ENCODE peak calls at places on chromosome 12, in six cellular contexts. One of them, this sample, is unnamed.

GRCh38 chr12:130920711-130921381 is 32.9 kb upstream of the ADGRD1 start:
- DNase-seq in B cell: no peak
- DNase-seq in mesothelial cell of epicardium: no peak
- DNase-seq in HFF-Myc: no peak
- DNase-seq in MCF 10A: peak
- DNase-seq in A549: no peak
- DNase-seq in this sample: no peak

GRCh38 chr12:52891044-52891443 is 13.8 kb downstream of the KRT8 start:
- DNase-seq in B cell: no peak
- DNase-seq in mesothelial cell of epicardium: no peak
- DNase-seq in HFF-Myc: no peak
- DNase-seq in MCF 10A: no peak
- DNase-seq in A549: no peak
- DNase-seq in this sample: no peak

GRCh38 chr12:38934696-38935095 is 29.3 kb upstream of the CPNE8 start:
- DNase-seq in B cell: no peak
- DNase-seq in mesothelial cell of epicardium: no peak
- DNase-seq in HFF-Myc: no peak
- DNase-seq in MCF 10A: no peak
- DNase-seq in A549: no peak
- DNase-seq in this sample: no peak

GRCh38 chr12:15837141-15837781 is 44.9 kb upstream of the STRAP start:
- DNase-seq in B cell: no peak
- DNase-seq in mesothelial cell of epicardium: no peak
- DNase-seq in HFF-Myc: no peak
- DNase-seq in MCF 10A: no peak
- DNase-seq in A549: no peak
- DNase-seq in this sample: no peak

GRCh38 chr12:5557906-5558305 is 126.0 kb downstream of the NTF3 start:
- DNase-seq in B cell: no peak
- DNase-seq in mesothelial cell of epicardium: no peak
- DNase-seq in HFF-Myc: no peak
- DNase-seq in MCF 10A: no peak
- DNase-seq in A549: no peak
- DNase-seq in this sample: no peak

GRCh38 chr12:110639336-110640178 is 25.6 kb downstream of the TCTN1 start:
- DNase-seq in B cell: no peak
- DNase-seq in mesothelial cell of epicardium: no peak
- DNase-seq in HFF-Myc: peak
- DNase-seq in MCF 10A: peak
- DNase-seq in A549: no peak
- DNase-seq in this sample: no peak

GRCh38 chr12:53097207-53097563 is 282 bp upstream of the IGFBP6 start:
- DNase-seq in B cell: no peak
- DNase-seq in mesothelial cell of epicardium: no peak
- DNase-seq in HFF-Myc: no peak
- DNase-seq in MCF 10A: peak
- DNase-seq in A549: no peak
- DNase-seq in this sample: no peak

GRCh38 chr12:129160282-129160681 is 307.0 kb downstream of the GLT1D1 start:
- DNase-seq in B cell: no peak
- DNase-seq in mesothelial cell of epicardium: no peak
- DNase-seq in HFF-Myc: no peak
- DNase-seq in MCF 10A: no peak
- DNase-seq in A549: no peak
- DNase-seq in this sample: no peak

GRCh38 chr12:131147293-131147692 is 193.6 kb downstream of the ADGRD1 start:
- DNase-seq in B cell: no peak
- DNase-seq in mesothelial cell of epicardium: no peak
- DNase-seq in HFF-Myc: no peak
- DNase-seq in MCF 10A: no peak
- DNase-seq in A549: no peak
- DNase-seq in this sample: no peak

GRCh38 chr12:32450768-32451167 is 51.4 kb downstream of the FGD4 start:
- DNase-seq in B cell: no peak
- DNase-seq in mesothelial cell of epicardium: no peak
- DNase-seq in HFF-Myc: no peak
- DNase-seq in MCF 10A: no peak
- DNase-seq in A549: no peak
- DNase-seq in this sample: no peak

DNA sequence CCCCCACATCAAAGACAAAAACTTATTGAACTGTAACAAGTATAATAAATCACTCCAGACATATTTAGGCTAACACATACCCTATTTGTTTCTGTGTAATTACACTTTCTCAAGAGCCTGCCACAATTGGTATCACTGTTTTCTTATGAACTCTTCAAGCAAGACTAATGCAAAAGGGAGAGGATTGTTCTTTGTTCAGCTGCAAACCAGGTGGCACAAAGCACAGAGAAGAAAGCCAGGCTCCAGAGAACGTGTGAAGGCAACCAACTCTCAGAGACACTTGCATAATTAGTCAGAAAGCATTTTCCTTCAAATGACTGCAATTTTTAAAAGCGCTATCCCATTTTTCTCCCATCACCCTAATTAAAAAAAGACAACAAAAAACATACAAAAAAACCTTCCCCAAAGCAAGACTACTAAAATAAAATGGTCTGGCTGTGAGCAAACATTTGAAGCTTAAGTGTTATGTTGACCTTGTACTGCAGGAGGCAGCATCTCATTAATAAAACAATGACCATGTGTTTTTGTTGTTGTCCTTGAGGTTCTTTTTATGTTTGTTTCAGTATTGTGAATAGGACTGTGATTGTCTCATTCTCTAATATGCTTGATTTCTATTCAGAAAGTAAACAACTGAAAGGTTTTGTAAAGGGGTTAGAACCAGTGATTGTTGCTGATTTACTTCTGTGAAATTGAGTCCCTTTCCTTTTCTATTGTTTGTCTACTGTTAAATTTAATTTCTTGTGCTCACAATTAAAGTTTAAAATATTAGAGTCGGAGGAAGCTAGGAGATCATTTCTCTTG is 452.7 kb upstream of the PDE3A start:
- DNase-seq in B cell: no peak
- DNase-seq in mesothelial cell of epicardium: no peak
- DNase-seq in HFF-Myc: peak
- DNase-seq in MCF 10A: peak
- DNase-seq in A549: no peak
- DNase-seq in this sample: no peak
- TF ChIP-seq CTCF in B cell: no peak
- TF ChIP-seq CTCF in mesothelial cell of epicardium: peak
- TF ChIP-seq CTCF in HFF-Myc: peak
- TF ChIP-seq CTCF in MCF 10A: peak
- TF ChIP-seq CTCF in A549: peak
- TF ChIP-seq CTCF in this sample: peak

GRCh38 chr12:117907108-117907689 is 61.6 kb downstream of the KSR2 start:
- DNase-seq in B cell: no peak
- DNase-seq in mesothelial cell of epicardium: no peak
- DNase-seq in HFF-Myc: no peak
- DNase-seq in MCF 10A: no peak
- DNase-seq in A549: no peak
- DNase-seq in this sample: no peak
- TF ChIP-seq CTCF in B cell: no peak
- TF ChIP-seq CTCF in mesothelial cell of epicardium: no peak
- TF ChIP-seq CTCF in HFF-Myc: no peak
- TF ChIP-seq CTCF in MCF 10A: no peak
- TF ChIP-seq CTCF in A549: no peak
- TF ChIP-seq CTCF in this sample: no peak

DNA sequence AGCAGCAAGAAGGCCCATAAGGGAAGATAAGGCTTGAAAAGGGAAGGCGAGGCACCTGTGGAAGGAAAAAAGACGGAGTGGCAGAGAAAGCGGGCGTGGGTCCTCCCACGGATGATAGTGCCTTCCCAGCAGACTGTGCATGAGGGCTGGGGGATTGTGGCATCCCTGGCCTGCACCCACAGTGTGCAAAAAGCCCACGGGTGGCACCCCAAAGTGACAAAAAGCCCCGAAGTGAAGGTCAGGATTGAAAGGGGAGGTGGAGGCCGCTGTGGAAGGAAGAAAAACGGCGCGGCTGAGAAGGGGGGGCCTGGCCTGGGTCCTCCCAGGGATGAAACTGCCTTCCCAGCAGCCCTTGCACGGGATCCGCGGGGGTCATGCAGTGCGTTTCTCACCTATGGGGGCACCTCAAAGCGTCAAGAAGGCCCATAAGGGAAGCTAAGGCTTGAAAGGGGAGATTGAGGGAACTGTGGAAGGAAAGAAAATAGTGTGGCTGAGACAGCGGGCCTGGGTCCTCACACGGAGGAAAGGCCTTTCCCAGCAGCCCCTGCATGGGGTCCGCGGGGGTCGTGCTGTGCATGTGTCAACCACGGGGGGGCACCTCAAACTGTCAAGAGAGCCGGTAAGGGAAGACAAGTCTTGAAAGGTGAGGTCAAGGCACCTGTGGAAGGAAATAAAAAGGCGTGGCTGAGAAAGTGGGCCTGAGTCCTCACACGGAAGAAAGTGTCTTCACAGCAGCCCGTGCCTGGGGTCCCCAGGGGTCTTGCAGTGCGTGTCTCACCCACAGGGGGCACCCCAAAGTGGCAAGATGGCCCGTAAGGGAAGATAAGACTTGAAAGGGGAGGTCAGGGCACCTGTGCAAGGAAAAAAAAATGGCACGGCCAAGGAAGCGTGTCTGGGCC is 274.1 kb downstream of the ALG10 start:
- DNase-seq in B cell: no peak
- DNase-seq in mesothelial cell of epicardium: no peak
- DNase-seq in HFF-Myc: no peak
- DNase-seq in MCF 10A: no peak
- DNase-seq in A549: no peak
- DNase-seq in this sample: no peak
- TF ChIP-seq CTCF in B cell: no peak
- TF ChIP-seq CTCF in mesothelial cell of epicardium: no peak
- TF ChIP-seq CTCF in HFF-Myc: no peak
- TF ChIP-seq CTCF in MCF 10A: no peak
- TF ChIP-seq CTCF in A549: no peak
- TF ChIP-seq CTCF in this sample: no peak

DNA sequence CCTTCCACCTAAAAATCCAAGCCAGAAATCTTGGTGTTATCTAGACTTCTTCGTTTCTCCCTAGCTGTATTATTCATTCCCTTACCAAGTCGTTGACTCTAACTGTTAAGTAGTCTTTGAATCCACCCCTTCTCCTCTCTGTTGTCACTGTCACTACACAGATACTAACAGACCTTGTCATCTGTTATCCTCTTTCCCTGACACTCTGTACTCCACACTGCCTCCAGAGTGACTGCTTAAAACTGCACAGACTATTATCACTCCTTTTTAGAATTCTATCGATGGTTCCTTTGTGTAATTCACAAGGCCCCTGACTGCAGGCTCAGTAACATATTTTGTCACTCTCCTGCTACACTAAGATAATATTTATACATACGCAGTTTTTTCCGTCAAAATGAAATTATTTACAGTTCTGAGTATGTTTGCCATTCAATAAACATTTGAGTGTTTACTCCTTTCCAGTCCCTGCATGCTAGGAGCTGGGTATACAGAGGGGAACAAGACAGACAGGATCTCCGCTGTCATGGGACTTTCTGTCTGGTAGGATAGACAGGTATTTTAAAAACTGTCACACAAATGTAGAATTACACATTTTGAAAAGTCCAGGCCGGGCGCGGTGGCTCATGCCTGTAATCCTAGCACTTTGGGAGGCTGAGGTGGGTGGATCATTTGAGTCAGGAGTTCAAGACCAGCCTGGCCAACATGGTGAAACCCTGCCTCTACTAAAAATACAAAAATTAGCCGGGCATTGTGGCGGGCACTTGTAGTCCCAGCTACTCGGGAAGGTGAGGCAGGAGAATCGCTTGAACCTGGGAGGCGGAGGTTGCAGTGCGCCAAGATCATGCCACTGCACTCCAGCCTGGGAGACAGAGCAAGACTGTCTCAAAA is 3.8 kb downstream of the MARS1 start:
- DNase-seq in B cell: no peak
- DNase-seq in mesothelial cell of epicardium: no peak
- DNase-seq in HFF-Myc: no peak
- DNase-seq in MCF 10A: no peak
- DNase-seq in A549: peak
- DNase-seq in this sample: no peak
- TF ChIP-seq CTCF in B cell: peak
- TF ChIP-seq CTCF in mesothelial cell of epicardium: no peak
- TF ChIP-seq CTCF in HFF-Myc: no peak
- TF ChIP-seq CTCF in MCF 10A: no peak
- TF ChIP-seq CTCF in A549: no peak
- TF ChIP-seq CTCF in this sample: no peak

GRCh38 chr12:124059752-124060151 is 86.7 kb downstream of the ZNF664 start:
- DNase-seq in B cell: no peak
- DNase-seq in mesothelial cell of epicardium: no peak
- DNase-seq in HFF-Myc: no peak
- DNase-seq in MCF 10A: no peak
- DNase-seq in A549: no peak
- DNase-seq in this sample: no peak
- TF ChIP-seq CTCF in B cell: no peak
- TF ChIP-seq CTCF in mesothelial cell of epicardium: no peak
- TF ChIP-seq CTCF in HFF-Myc: no peak
- TF ChIP-seq CTCF in MCF 10A: no peak
- TF ChIP-seq CTCF in A549: no peak
- TF ChIP-seq CTCF in this sample: no peak

DNA sequence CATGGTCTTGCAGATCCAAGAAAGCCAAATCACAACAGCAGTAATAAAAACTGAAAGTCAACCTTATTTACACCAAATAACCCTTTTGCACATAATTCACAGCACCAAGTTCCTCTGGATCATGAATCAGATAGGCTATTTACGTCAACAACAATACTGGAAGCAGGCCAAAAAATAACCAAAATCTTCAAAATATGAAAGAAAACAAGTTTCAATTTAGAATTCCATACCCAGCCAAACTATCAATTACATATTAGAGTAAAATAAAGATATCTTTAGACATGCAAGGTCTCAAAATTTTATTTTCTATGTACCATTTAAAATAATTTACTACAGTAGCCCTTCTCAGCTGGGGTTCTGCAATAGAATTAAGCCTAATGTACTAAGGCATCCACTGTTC is 76.7 kb upstream of the BBS10 start:
- DNase-seq in B cell: no peak
- DNase-seq in mesothelial cell of epicardium: no peak
- DNase-seq in HFF-Myc: no peak
- DNase-seq in MCF 10A: no peak
- DNase-seq in A549: no peak
- DNase-seq in this sample: no peak
- TF ChIP-seq CTCF in B cell: no peak
- TF ChIP-seq CTCF in mesothelial cell of epicardium: no peak
- TF ChIP-seq CTCF in HFF-Myc: no peak
- TF ChIP-seq CTCF in MCF 10A: no peak
- TF ChIP-seq CTCF in A549: no peak
- TF ChIP-seq CTCF in this sample: no peak

DNA sequence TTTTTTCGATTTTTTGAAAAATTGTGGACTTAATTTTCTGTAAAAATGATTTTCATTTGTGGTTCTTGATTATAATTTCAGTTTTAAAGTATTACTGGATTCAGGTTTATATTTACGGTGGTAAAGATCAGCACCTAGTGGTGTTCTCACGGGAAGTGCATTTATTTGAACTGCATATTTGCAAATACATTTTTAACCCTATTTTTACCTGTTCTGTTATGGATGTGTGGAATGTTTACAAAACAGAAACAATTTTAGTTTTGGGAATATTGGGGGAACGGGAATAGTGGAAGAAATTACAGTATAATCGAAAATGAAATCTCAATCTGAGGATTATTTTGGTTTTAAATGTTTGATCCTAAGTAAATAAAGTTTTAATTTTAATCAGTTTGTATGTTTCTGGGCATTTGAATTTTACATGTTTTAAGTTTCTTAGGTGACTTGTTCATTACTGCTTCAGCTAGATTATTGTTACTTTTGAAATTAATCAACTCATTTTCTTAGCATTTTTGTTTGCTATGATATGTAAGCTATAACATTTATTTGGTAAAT is 805 bp downstream of the ATF7IP start:
- DNase-seq in B cell: no peak
- DNase-seq in mesothelial cell of epicardium: no peak
- DNase-seq in HFF-Myc: no peak
- DNase-seq in MCF 10A: peak
- DNase-seq in A549: no peak
- DNase-seq in this sample: no peak
- TF ChIP-seq CTCF in B cell: peak
- TF ChIP-seq CTCF in mesothelial cell of epicardium: no peak
- TF ChIP-seq CTCF in HFF-Myc: no peak
- TF ChIP-seq CTCF in MCF 10A: peak
- TF ChIP-seq CTCF in A549: peak
- TF ChIP-seq CTCF in this sample: peak